ENCODE peak calls at places on chromosomes 2 and 18, in seven cellular contexts. T is adrenal gland; O is kidney; Q is tibial artery; B is CD8-positive, alpha-beta T cell; N is A549; H is transverse colon. V is an unnamed sample. For H3K4me1, the result is how much of the 10 kb centered on the place peaks cover.

GRCh38 chr18:10064267-10064666 is 150.5 kb downstream of the VAPA start:
- DNase-seq in Q (no peak), N (no peak), H (no peak), O (no peak), T (no peak), B (no peak), V (no peak)

GRCh38 chr2:183021613-183022012 is 16.6 kb downstream of the NCKAP1 start:
- DNase-seq in T (no peak), B (no peak), O (no peak), H (no peak), N (no peak), Q (no peak), V (no peak)

GRCh38 chr18:24609249-24609648 is 148.8 kb downstream of the HRH4 start:
- DNase-seq in T (no peak), Q (no peak), N (no peak), H (no peak), B (no peak), O (no peak), V (no peak)

GRCh38 chr2:111222204-111222866 is 101.6 kb downstream of the BCL2L11 start:
- DNase-seq in Q (no peak), N (no peak), O (no peak), T (no peak), B (no peak), H (no peak), V (no peak)

GRCh38 chr18:76885011-76885410 is 62.7 kb downstream of the ZNF236 start:
- DNase-seq in O (no peak), H (no peak), T (no peak), Q (no peak), B (no peak), N (no peak), V (no peak)

GRCh38 chr18:78780719-78781600 is 198.7 kb upstream of the SALL3 start:
- DNase-seq in Q (no peak), T (no peak), H (no peak), B (no peak), N (no peak), O (no peak), V (no peak)

GRCh38 chr2:86703704-86704370 is 16.3 kb upstream of the RMND5A start:
- DNase-seq in Q (no peak), N (no peak), H (peak), T (peak), B (no peak), O (no peak), V (no peak)

GRCh38 chr2:173750332-173750731 is 214.8 kb downstream of the SP3 start:
- DNase-seq in B (no peak), H (no peak), N (no peak), Q (no peak), T (no peak), O (no peak), V (peak)

GRCh38 chr2:219002395-219003266 is 9.4 kb upstream of the CRYBA2 start:
- DNase-seq in H (peak), T (peak), B (no peak), N (peak), O (peak), Q (no peak), V (peak)

GRCh38 chr2:575030-575727 is 102.0 kb downstream of the TMEM18 start:
- DNase-seq in Q (no peak), T (no peak), B (no peak), N (no peak), O (no peak), H (no peak), V (no peak)

GRCh38 chr2:9565436-9566153 is 10.0 kb upstream of the ADAM17 start:
- DNase-seq in Q (peak), H (peak), N (peak), T (peak), B (no peak), O (peak), V (peak)

GRCh38 chr2:95024306-95024880 is 1.1 kb upstream of the MAL start:
- DNase-seq in O (no peak), N (no peak), H (no peak), Q (no peak), B (no peak), T (no peak), V (no peak)

GRCh38 chr2:102050854-102051391 is 59.2 kb downstream of the IL1R2 start:
- DNase-seq in H (peak), N (no peak), O (peak), T (peak), B (no peak), Q (peak), V (peak)

GRCh38 chr2:152647417-152648010 is 69.7 kb downstream of the PRPF40A start:
- DNase-seq in H (peak), B (no peak), Q (peak), N (no peak), O (no peak), T (peak), V (peak)

GRCh38 chr2:108909275-108909823 is 79.7 kb downstream of the EDAR start:
- DNase-seq in Q (no peak), H (no peak), B (no peak), T (no peak), N (no peak), O (no peak), V (no peak)

DNA sequence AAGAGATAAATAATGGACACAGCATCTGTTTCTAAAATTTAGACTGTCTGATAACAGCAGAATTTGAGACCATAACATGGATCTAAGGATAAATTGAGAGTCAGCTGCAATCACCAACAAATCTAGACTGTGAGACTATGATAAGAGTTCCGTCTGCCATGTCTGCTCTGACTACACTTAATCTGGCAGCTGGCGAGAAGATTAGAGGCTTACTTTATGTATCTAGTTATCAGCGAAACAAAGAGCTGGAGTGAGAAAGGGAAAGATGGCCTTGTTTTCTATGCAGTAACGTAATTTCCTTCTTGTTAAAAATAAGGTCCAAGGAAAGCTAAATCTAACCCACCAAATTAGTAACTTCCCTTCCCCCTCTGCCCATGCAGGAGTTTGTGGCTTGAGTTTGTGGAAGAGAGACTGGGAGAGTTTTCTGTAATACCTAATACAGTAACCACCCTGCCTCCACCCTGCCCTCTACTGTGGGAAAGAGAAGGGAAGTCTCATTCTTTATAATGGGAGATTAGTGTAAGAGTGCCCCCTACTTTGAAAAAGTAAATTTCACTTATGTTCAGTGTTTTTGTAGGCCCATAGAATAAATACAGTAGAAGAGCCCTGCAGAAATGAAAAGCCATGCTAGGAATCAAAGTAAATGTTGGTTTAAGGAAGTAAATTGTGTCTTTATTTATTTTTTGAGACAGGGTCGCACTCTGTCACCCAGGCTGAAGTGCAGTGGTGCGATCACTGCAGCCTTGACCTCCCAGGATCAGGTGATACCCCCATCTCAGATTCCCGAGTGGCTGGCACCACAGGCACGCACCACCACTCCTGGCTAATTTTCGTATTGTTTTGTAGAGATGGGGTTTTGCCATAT is 27.5 kb downstream of the EML4 start:
- DNase-seq in T (peak), N (peak), O (no peak), Q (peak), H (peak), B (no peak), V (peak)
- TF ChIP-seq CTCF in T (peak), N (peak), O (peak), Q (peak), H (peak), B (peak), V (no peak)

DNA sequence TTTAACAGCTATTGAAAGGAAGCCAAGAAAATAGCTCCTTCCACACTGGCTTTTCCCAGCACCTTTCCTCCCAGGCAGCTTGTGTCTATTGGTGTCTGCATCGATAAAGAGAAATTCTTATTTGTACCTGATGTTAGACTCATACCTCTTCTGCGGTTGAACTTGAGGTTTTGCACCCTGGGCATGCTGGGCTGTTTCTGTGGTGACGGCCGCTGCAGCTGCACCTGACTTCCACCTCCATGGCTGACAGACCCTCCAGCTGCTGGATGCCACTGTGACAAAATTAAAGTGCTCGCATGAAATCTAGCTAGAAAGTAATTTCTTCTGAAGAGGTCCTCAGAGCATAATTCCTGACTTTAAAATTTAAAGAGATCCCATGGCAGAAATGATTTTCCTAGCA is 6.6 kb downstream of the FECH start:
- DNase-seq in N (no peak), O (peak), B (no peak), H (no peak), T (no peak), Q (no peak), V (no peak)
- H3K4me1 ChIP-seq in N (under half), O (under half), B (under half), H (under half), T (under half), Q (under half), V (under half)

DNA sequence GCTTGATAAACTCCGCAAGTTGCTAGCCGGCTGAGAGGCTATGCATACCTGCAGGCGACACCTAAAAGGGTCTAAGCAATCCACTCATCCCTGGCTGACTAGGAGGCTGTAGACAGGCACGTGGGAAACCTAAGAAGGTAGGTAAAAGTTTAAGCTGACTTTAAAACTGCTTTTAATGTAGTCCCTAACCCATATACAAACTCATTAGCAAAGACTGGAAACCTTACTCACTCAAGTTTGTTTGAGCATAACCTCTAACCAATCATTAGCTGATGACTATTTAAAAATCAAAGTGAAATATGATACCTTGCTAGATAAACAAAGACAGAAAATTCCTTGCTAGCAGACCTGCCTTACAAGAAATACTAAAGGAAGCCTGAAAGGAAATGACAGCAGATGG is 106.4 kb downstream of the EXOC6B start:
- DNase-seq in O (no peak), T (no peak), Q (no peak), N (no peak), H (no peak), B (no peak), V (no peak)
- TF ChIP-seq CTCF in O (no peak), T (no peak), Q (no peak), N (no peak), H (no peak), B (no peak), V (no peak)

GRCh38 chr2:45746888-45747287 is 95.4 kb downstream of the PRKCE start:
- DNase-seq in T (no peak), H (no peak), B (no peak), N (no peak), O (no peak), Q (no peak), V (no peak)

GRCh38 chr2:45750484-45750883 is 99.0 kb downstream of the PRKCE start:
- DNase-seq in Q (no peak), H (no peak), O (no peak), T (no peak), N (no peak), B (no peak), V (no peak)

GRCh38 chr2:45747363-45747762 is 95.9 kb downstream of the PRKCE start:
- DNase-seq in Q (no peak), N (no peak), H (no peak), T (no peak), B (no peak), O (no peak), V (no peak)

GRCh38 chr2:45745231-45745630 is 93.8 kb downstream of the PRKCE start:
- DNase-seq in O (no peak), T (no peak), H (peak), B (no peak), N (no peak), Q (no peak), V (no peak)

DNA sequence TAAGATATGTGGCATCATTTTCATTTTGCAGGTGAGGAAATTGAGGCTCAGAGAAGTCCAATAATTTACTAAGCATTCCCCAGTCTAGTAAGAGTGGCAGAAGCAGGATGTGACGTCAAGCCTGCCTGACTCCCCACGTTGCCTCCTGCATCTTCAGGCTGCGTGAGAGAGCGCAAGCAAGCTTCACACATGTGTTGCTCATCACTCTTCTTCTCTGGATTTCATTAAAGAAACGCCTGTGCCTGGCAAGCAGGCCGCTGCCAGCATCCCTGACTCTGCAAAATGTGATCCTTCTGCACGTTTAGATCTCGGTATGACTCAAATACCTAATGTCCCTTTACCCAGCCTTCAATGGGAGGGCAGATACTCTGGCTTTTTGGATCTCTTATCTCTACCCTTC is 96.8 kb downstream of the PRKCE start:
- DNase-seq in N (no peak), T (no peak), H (no peak), B (no peak), Q (no peak), O (no peak), V (no peak)
- H3K4me1 ChIP-seq in N (under half), T (under half), H (under half), B (under half), Q (under half), O (under half), V (under half)

DNA sequence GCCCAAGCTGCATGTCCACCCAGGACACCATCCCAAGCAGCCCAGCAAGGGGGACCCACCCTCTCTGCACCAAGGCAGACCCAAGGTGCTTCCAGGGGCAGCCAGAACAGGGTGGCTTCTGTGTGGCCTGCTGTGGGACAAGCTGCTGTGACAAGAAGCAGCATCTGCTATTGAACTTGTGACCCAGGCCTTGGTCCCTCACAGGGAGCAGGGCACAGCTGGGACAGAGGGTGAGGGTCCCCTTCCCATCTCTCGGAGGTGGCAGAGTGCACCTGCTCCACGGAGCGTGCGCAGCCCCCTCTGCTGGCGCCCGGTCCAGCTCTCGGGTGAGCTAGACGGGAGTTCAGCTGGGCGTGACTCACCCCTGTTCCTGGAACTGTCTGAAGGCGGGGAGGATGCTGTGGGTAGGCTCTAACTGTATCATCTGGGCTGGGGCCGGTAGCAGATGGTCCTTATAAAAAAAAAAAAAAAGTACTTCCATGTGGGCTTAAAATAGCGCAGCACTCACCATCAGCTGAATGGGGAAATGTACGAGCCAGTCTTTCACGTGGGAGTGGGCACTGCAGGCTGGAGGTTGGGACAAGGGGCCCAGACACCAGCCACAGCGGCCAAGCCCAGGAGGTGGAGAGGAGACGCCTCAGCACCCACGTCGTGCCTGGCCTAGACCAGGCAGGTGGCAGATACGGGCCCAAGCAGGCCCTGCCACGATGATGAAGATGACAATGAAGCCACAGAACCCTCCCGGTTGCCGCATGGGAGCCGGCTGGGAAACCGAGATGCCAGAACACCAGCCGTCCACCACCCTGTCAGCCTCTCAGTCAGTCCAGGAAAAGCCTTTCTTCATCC is 136.8 kb upstream of the ID2 start:
- DNase-seq in H (peak), O (peak), N (peak), B (peak), T (peak), Q (peak), V (peak)
- TF ChIP-seq CTCF in H (no peak), O (no peak), N (peak), B (peak), T (no peak), Q (no peak), V (no peak)

GRCh38 chr2:237509905-237510304 is 22.9 kb downstream of the MLPH start:
- DNase-seq in O (no peak), N (no peak), H (peak), Q (no peak), B (no peak), T (no peak), V (no peak)
- H3K4me1 ChIP-seq in O (under half), N (half or more), H (under half), Q (under half), B (under half), T (under half), V (under half)

DNA sequence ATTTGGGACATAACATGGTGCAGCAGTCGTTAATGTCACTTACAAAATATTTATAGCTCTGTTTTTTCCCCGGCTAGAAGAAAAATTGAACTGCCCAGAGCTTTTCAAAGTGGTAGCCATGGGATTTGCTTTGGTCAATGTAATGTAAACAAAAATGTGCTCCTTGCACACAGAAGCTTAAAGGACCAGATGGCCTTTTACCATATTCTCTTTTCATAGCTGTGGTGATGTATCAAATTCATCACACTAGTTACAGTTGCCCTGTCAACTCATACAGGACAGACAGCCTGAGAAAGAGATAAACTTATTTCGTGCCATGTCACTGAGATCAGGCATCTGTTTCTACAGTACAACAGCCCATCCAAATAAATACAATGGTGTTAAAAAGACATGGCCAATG is 368.1 kb upstream of the CDH19 start:
- DNase-seq in T (no peak), B (no peak), O (no peak), N (no peak), Q (no peak), H (no peak), V (no peak)
- TF ChIP-seq CTCF in T (no peak), B (no peak), O (no peak), N (no peak), Q (no peak), H (no peak), V (no peak)

GRCh38 chr2:69116438-69116837 is 103.5 kb downstream of the ANTXR1 start:
- DNase-seq in N (no peak), O (no peak), Q (no peak), B (no peak), H (no peak), T (no peak), V (no peak)
- H3K4me1 ChIP-seq in N (under half), O (under half), Q (half or more), B (under half), H (under half), T (under half), V (half or more)

V was measured in thyroid gland.